ENCODE peak calls at places on chromosomes 6 and 20, in five cellular contexts. F is activated naive CD4-positive, alpha-beta T cell treated with anti-CD3 and anti-CD28 coated beads for 36 hours; I is DMS153; H is NCI-H1694; A is NCI-H2107. Q is an unnamed sample.

GRCh38 chr6:33169286-33170175 is 22.7 kb downstream of the COL11A2 start:
- DNase-seq in I (no peak), F (no peak), A (no peak), H (no peak), Q (no peak)

GRCh38 chr6:43203718-43204095 is 21.7 kb downstream of the CUL9 start:
- DNase-seq in A (no peak), I (no peak), H (no peak), F (no peak), Q (no peak)

GRCh38 chr6:118284736-118285360 is 263.2 kb upstream of the PLN start:
- DNase-seq in I (no peak), F (no peak), A (no peak), H (no peak), Q (no peak)

GRCh38 chr20:11849976-11850670 is 67.6 kb upstream of the BTBD3 start:
- DNase-seq in H (no peak), A (no peak), F (no peak), I (no peak), Q (no peak)

GRCh38 chr6:37783831-37784584 is 35.5 kb upstream of the ZFAND3 start:
- DNase-seq in I (no peak), F (peak; percentile 27), A (peak; percentile 17), H (no peak), Q (peak; percentile 26)

GRCh38 chr6:107977283-107977682 is 19.3 kb upstream of the SEC63 start:
- DNase-seq in I (no peak), A (no peak), F (no peak), H (peak; percentile 62), Q (no peak)

GRCh38 chr20:10179574-10180298 is 38.9 kb upstream of the SNAP25 start:
- DNase-seq in I (no peak), A (no peak), H (peak; percentile 3), F (no peak), Q (no peak)

GRCh38 chr6:41193884-41194283 is 7.1 kb downstream of the TREML2 start:
- DNase-seq in A (no peak), H (no peak), I (no peak), F (no peak), Q (no peak)

GRCh38 chr6:38021029-38021428 is 201.5 kb downstream of the ZFAND3 start:
- DNase-seq in F (no peak), A (no peak), I (peak; percentile 40), H (no peak), Q (no peak)

GRCh38 chr20:63945921-63946920 is 10.0 kb downstream of the UCKL1 start:
- DNase-seq in F (no peak), H (no peak), I (no peak), A (no peak), Q (no peak)

GRCh38 chr6:160178271-160178670 is 56.7 kb downstream of the SLC22A1 start:
- DNase-seq in F (no peak), H (no peak), I (no peak), A (no peak), Q (no peak)

GRCh38 chr20:17816804-17817590 is 117.2 kb downstream of the BANF2 start:
- DNase-seq in A (no peak), H (no peak), I (no peak), F (no peak), Q (no peak)

GRCh38 chr20:50346372-50347347 is 156.0 kb downstream of the CEBPB start:
- DNase-seq in I (peak; percentile 76), F (peak; percentile 69), A (peak; percentile 56), H (peak; percentile 46), Q (peak; percentile 76)

GRCh38 chr6:78910611-78911134 is 43.3 kb downstream of the IRAK1BP1 start:
- DNase-seq in I (no peak), H (no peak), A (no peak), F (peak; percentile 38), Q (no peak)

GRCh38 chr20:64069614-64070243 is 6.7 kb downstream of the TCEA2 start:
- DNase-seq in A (no peak), H (no peak), F (no peak), I (no peak), Q (no peak)

GRCh38 chr20:50399917-50400704 is 110.1 kb upstream of the PTPN1 start:
- DNase-seq in I (peak; percentile 51), F (no peak), A (no peak), H (no peak), Q (no peak)

GRCh38 chr20:60632420-60633262 is 619.4 kb upstream of the CDH4 start:
- DNase-seq in I (no peak), F (no peak), A (no peak), H (no peak), Q (no peak)

GRCh38 chr20:37492096-37492625 is 28.9 kb upstream of the NNAT start:
- DNase-seq in F (no peak), I (no peak), H (no peak), A (no peak), Q (no peak)

GRCh38 chr20:21315138-21315537 is 12.0 kb downstream of the XRN2 start:
- DNase-seq in F (peak; percentile 37), I (no peak), H (no peak), A (no peak), Q (no peak)

GRCh38 chr6:89311853-89312531 is 3.1 kb downstream of the GABRR2 start:
- DNase-seq in A (no peak), F (no peak), H (peak; percentile 70), I (peak; percentile 71), Q (peak; percentile 58)

GRCh38 chr6:149060300-149060984 is 257.1 kb upstream of the TAB2 start:
- DNase-seq in H (no peak), I (peak; percentile 65), A (no peak), F (peak; percentile 76), Q (no peak)

GRCh38 chr6:57017069-57017468 is 29.4 kb upstream of the KIAA1586 start:
- DNase-seq in I (no peak), H (no peak), F (no peak), A (no peak), Q (no peak)

GRCh38 chr6:169913096-169913615 is 161.7 kb downstream of the ERMARD start:
- DNase-seq in A (no peak), I (no peak), F (no peak), H (no peak), Q (no peak)

GRCh38 chr6:33632603-33633039 is 11.5 kb downstream of the ITPR3 start:
- DNase-seq in I (peak; percentile 23), F (peak; percentile 70), H (no peak), A (no peak), Q (peak; percentile 5)

GRCh38 chr6:3455121-3455489 is 1.7 kb downstream of the SLC22A23 start:
- DNase-seq in A (no peak), I (no peak), H (no peak), F (peak; percentile 79), Q (no peak)

GRCh38 chr6:166989427-166990034 is 9.7 kb upstream of the CEP43 start:
- DNase-seq in H (no peak), I (no peak), A (no peak), F (peak; percentile 61), Q (peak; percentile 19)

GRCh38 chr6:133964052-133964451 is 11.0 kb downstream of the TBPL1 start:
- DNase-seq in A (no peak), H (no peak), F (no peak), I (no peak), Q (no peak)

GRCh38 chr6:67952121-67952520 is 683.0 kb upstream of the ADGRB3 start:
- DNase-seq in H (no peak), I (no peak), F (no peak), A (no peak), Q (no peak)